ENCODE peak calls at places on chromosome 19, in seven cellular contexts. A is adrenal gland, H is neural progenitor cell, C is cardiac muscle cell, G is suprapubic skin, F is uterus, M is lower lobe of right lung. J is an unnamed sample.
A peak's percentile ranks its signal among the peaks of the same experiment; 100 is the strongest.

GRCh38 chr19:33818426-33818825 is 21.8 kb downstream of the KCTD15 start:
- DNase-seq in A (no peak), H (no peak), C (no peak), G (peak; percentile 40), F (no peak), M (peak; percentile 28), J (no peak)

GRCh38 chr19:3982701-3983541 is 2.3 kb downstream of the EEF2 start:
- DNase-seq in A (peak; percentile 57), H (no peak), C (peak; percentile 47), G (peak; percentile 71), F (no peak), M (no peak), J (no peak)

GRCh38 chr19:18401580-18402112 is 4.2 kb upstream of the LRRC25 start:
- DNase-seq in A (peak; percentile 57), H (peak; percentile 57), C (peak; percentile 78), G (no peak), F (no peak), M (peak; percentile 86), J (peak; percentile 64)

GRCh38 chr19:51090471-51090870 is 7.8 kb upstream of the KLK14 start:
- DNase-seq in A (no peak), H (no peak), C (no peak), G (no peak), F (no peak), M (no peak), J (no peak)

GRCh38 chr19:6220385-6221191 is 59.2 kb downstream of the MLLT1 start:
- DNase-seq in A (peak; percentile 84), H (no peak), C (peak; percentile 85), G (no peak), F (peak; percentile 66), M (no peak), J (no peak)

GRCh38 chr19:17777840-17778620 is 16.9 kb upstream of the B3GNT3 start:
- DNase-seq in A (peak; percentile 50), H (peak; percentile 84), C (peak; percentile 64), G (no peak), F (no peak), M (peak; percentile 88), J (no peak)

GRCh38 chr19:3188627-3189596 is 3.2 kb downstream of the NCLN start:
- DNase-seq in A (no peak), H (no peak), C (no peak), G (no peak), F (no peak), M (peak; percentile 75), J (no peak)

GRCh38 chr19:16897572-16898056 is 8.8 kb downstream of the F2RL3 start:
- DNase-seq in A (peak; percentile 78), H (no peak), C (no peak), G (no peak), F (peak; percentile 54), M (peak; percentile 74), J (no peak)

GRCh38 chr19:29542776-29543175 is 17.0 kb downstream of the VSTM2B start:
- DNase-seq in A (no peak), H (no peak), C (no peak), G (no peak), F (no peak), M (no peak), J (no peak)

GRCh38 chr19:29587518-29587986 is 18.5 kb upstream of the POP4 start:
- DNase-seq in A (no peak), H (no peak), C (no peak), G (no peak), F (no peak), M (no peak), J (no peak)

GRCh38 chr19:29872224-29872731 is 60.5 kb downstream of the CCNE1 start:
- DNase-seq in A (no peak), H (peak; percentile 81), C (peak; percentile 47), G (no peak), F (no peak), M (no peak), J (no peak)

GRCh38 chr19:32287086-32287485 is 58.3 kb upstream of the ZNF507 start:
- DNase-seq in A (no peak), H (no peak), C (peak; percentile 40), G (no peak), F (no peak), M (no peak), J (no peak)

GRCh38 chr19:7862413-7862951 is 11.7 kb downstream of the PRR36 start:
- DNase-seq in A (peak; percentile 90), H (peak; percentile 96), C (peak; percentile 70), G (peak; percentile 80), F (no peak), M (peak; percentile 80), J (peak; percentile 70)

GRCh38 chr19:20273376-20273775 is 106.4 kb downstream of the ZNF486 start:
- DNase-seq in A (no peak), H (no peak), C (no peak), G (no peak), F (no peak), M (no peak), J (no peak)

GRCh38 chr19:45306522-45307027 is 16.1 kb downstream of the CKM start:
- DNase-seq in A (no peak), H (no peak), C (no peak), G (no peak), F (no peak), M (no peak), J (no peak)

GRCh38 chr19:58034476-58034790 is 608 bp downstream of the ZSCAN1 start:
- DNase-seq in A (no peak), H (peak; percentile 51), C (no peak), G (no peak), F (no peak), M (no peak), J (no peak)

GRCh38 chr19:58033741-58034475 is at the start of gene ZSCAN1:
- DNase-seq in A (peak; percentile 78), H (peak; percentile 99), C (peak; percentile 91), G (peak; percentile 73), F (peak; percentile 67), M (peak; percentile 70), J (peak; percentile 89)

GRCh38 chr19:58037927-58038687 is 4.3 kb downstream of the ZSCAN1 start:
- DNase-seq in A (no peak), H (peak; percentile 69), C (peak; percentile 12), G (no peak), F (no peak), M (no peak), J (no peak)

GRCh38 chr19:58038688-58039204 is 4.9 kb downstream of the ZSCAN1 start:
- DNase-seq in A (no peak), H (peak; percentile 23), C (no peak), G (no peak), F (no peak), M (no peak), J (no peak)

GRCh38 chr19:58035863-58036262 is 2.0 kb downstream of the ZSCAN1 start:
- DNase-seq in A (no peak), H (no peak), C (no peak), G (no peak), F (no peak), M (no peak), J (no peak)
- H3K27ac ChIP-seq in A (no peak overlapping the region), H (no peak overlapping the region), C (no peak overlapping the region), G (no peak overlapping the region), F (no peak overlapping the region), M (no peak overlapping the region), J (no peak overlapping the region)

GRCh38 chr19:14411161-14411560 is 8.0 kb downstream of the DDX39A start:
- DNase-seq in A (no peak), H (no peak), C (no peak), G (no peak), F (no peak), M (no peak), J (no peak)
- H3K27ac ChIP-seq in A (no peak overlapping the region), H (no peak overlapping the region), C (no peak overlapping the region), G (no peak overlapping the region), F (no peak overlapping the region), M (no peak overlapping the region), J (no peak overlapping the region)

DNA sequence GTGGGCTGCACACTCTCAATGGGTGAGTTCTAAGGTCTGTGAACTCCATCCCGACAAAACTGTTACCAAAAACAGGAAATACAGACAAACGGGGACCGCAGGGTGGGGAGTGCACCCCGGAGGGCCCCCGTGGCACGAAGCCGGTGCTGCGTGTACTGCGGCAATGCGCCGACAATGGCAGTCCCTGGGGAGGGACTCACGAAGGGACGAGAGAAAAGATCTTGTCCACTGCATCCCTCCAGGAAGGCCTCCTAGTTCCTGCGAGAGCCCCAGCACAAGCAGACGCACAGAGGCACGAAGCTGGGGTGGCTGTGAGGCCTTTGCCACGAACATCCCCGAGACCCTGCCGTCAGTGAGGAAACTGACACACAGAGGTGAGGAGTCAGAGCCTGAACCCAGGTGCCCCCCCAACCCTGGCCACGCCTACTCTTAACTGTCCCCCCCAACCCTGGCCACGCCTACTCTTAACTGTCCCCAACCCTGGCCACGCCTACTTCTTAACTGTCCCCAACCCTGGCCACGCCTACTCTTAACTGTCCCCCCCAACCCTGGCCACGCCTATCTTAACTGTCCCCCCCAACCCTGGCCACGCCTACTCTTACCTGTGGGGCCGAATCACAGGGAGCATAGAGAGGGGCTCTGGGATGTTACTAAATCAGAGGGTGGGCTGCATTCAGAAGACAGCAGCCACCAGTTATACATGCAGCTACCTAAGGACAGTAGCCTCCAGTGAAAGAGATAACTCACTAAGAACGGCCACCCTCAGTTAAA is 4.2 kb downstream of the MED16 start:
- DNase-seq in A (no peak), H (no peak), C (no peak), G (no peak), F (no peak), M (no peak), J (no peak)
- H3K27ac ChIP-seq in A (no peak overlapping the region), H (no peak overlapping the region), C (no peak overlapping the region), G (no peak overlapping the region), F (no peak overlapping the region), M (no peak overlapping the region), J (no peak overlapping the region)

GRCh38 chr19:39677931-39678889 is 22.5 kb downstream of the LGALS16 start:
- DNase-seq in A (no peak), H (no peak), C (no peak), G (no peak), F (no peak), M (peak; percentile 54), J (peak; percentile 73)

GRCh38 chr19:39679791-39680168 is 24.1 kb downstream of the LGALS16 start:
- DNase-seq in A (no peak), H (no peak), C (no peak), G (no peak), F (no peak), M (no peak), J (no peak)

GRCh38 chr19:39680593-39680992 is 23.7 kb upstream of the LGALS14 start:
- DNase-seq in A (no peak), H (no peak), C (no peak), G (no peak), F (no peak), M (no peak), J (no peak)

GRCh38 chr19:39681416-39681815 is 22.9 kb upstream of the LGALS14 start:
- DNase-seq in A (no peak), H (no peak), C (no peak), G (no peak), F (no peak), M (no peak), J (no peak)

DNA sequence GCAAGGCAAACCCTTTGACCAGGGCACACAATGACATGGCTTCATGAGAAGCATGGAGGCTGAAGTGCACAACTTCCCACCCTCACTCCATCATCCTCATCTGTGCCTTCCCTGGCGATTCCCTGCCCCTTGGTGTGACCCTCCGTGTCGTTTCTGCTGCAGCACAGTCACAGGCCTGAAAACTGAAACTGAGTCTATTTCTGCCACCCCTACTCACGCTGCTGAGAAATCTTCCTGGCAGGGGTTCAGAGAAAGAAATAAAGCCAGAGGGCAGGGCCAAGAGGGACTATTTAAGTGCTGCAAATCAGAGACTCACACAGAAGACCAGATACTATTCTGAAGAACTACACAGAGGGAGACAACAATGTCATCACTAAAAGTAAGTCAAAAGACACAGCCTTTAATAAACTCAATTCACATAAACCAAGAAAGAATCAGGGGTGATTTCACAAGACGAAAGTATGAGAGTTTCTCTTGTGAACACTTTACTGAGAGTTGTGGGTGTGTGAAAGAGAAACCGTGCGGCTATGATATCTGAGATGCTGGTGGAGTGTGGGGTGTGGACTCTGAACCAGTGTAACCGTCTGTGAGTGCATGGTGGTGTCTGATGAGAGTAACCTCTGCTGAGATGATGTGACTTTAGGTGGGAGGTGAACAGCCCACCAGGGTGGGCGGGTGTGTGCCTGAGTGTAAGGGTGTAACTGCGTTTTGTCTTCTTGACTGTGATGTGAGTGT is 23.5 kb downstream of the LGALS16 start:
- DNase-seq in A (no peak), H (no peak), C (no peak), G (no peak), F (no peak), M (no peak), J (no peak)
- H3K27ac ChIP-seq in A (no peak overlapping the region), H (no peak overlapping the region), C (no peak overlapping the region), G (no peak overlapping the region), F (no peak overlapping the region), M (peak overlapping the region; percentile 25), J (peak overlapping the region; percentile 50)

J was measured in prostate gland.